ENCODE peak calls at places on chromosomes 7 and 10, in nine cellular contexts. One of them, this sample, is unnamed.

GRCh38 chr7:102273749-102274712 is 12.6 kb upstream of the SH2B2 start:
- DNase-seq in A549: peak
- DNase-seq in NCI-H345: no peak
- DNase-seq in GDM1: no peak
- DNase-seq in NCI-H2029: peak
- DNase-seq in Karpas-422: peak
- DNase-seq in activated CD4-positive, alpha-beta T cell treated with anti-CD3 and anti-CD28 coated beads for 48 hours: no peak
- DNase-seq in stimulated activated CD4-positive, alpha-beta T cell treated with anti-CD3 and anti-CD28 coated beads, TNF-alpha, amount 100 ng/mL, for 48 hours: no peak
- DNase-seq in H54: peak
- DNase-seq in this sample: peak

GRCh38 chr10:117537436-117537903 is 5.1 kb upstream of the EMX2 start:
- DNase-seq in GDM1: no peak
- DNase-seq in Karpas-422: peak
- DNase-seq in activated CD4-positive, alpha-beta T cell treated with anti-CD3 and anti-CD28 coated beads for 48 hours: no peak
- DNase-seq in NCI-H2029: no peak
- DNase-seq in stimulated activated CD4-positive, alpha-beta T cell treated with anti-CD3 and anti-CD28 coated beads, TNF-alpha, amount 100 ng/mL, for 48 hours: no peak
- DNase-seq in A549: peak
- DNase-seq in NCI-H345: no peak
- DNase-seq in H54: no peak
- DNase-seq in this sample: no peak

GRCh38 chr10:127338391-127339108 is 142.2 kb upstream of the INSYN2A start:
- DNase-seq in stimulated activated CD4-positive, alpha-beta T cell treated with anti-CD3 and anti-CD28 coated beads, TNF-alpha, amount 100 ng/mL, for 48 hours: no peak
- DNase-seq in A549: no peak
- DNase-seq in H54: no peak
- DNase-seq in Karpas-422: no peak
- DNase-seq in activated CD4-positive, alpha-beta T cell treated with anti-CD3 and anti-CD28 coated beads for 48 hours: no peak
- DNase-seq in NCI-H2029: no peak
- DNase-seq in GDM1: no peak
- DNase-seq in NCI-H345: no peak
- DNase-seq in this sample: no peak

GRCh38 chr7:46152671-46153070 is 231.6 kb upstream of the IGFBP3 start:
- DNase-seq in NCI-H345: no peak
- DNase-seq in A549: peak
- DNase-seq in activated CD4-positive, alpha-beta T cell treated with anti-CD3 and anti-CD28 coated beads for 48 hours: no peak
- DNase-seq in stimulated activated CD4-positive, alpha-beta T cell treated with anti-CD3 and anti-CD28 coated beads, TNF-alpha, amount 100 ng/mL, for 48 hours: no peak
- DNase-seq in H54: no peak
- DNase-seq in NCI-H2029: no peak
- DNase-seq in GDM1: no peak
- DNase-seq in Karpas-422: no peak
- DNase-seq in this sample: no peak

GRCh38 chr10:78458983-78459638 is 425.4 kb downstream of the RPS24 start:
- DNase-seq in H54: peak
- DNase-seq in activated CD4-positive, alpha-beta T cell treated with anti-CD3 and anti-CD28 coated beads for 48 hours: no peak
- DNase-seq in Karpas-422: no peak
- DNase-seq in stimulated activated CD4-positive, alpha-beta T cell treated with anti-CD3 and anti-CD28 coated beads, TNF-alpha, amount 100 ng/mL, for 48 hours: no peak
- DNase-seq in A549: peak
- DNase-seq in NCI-H345: peak
- DNase-seq in NCI-H2029: peak
- DNase-seq in GDM1: no peak
- DNase-seq in this sample: peak

GRCh38 chr7:45917658-45918057 is 3.4 kb downstream of the IGFBP3 start:
- DNase-seq in GDM1: peak
- DNase-seq in H54: peak
- DNase-seq in stimulated activated CD4-positive, alpha-beta T cell treated with anti-CD3 and anti-CD28 coated beads, TNF-alpha, amount 100 ng/mL, for 48 hours: peak
- DNase-seq in NCI-H345: peak
- DNase-seq in activated CD4-positive, alpha-beta T cell treated with anti-CD3 and anti-CD28 coated beads for 48 hours: peak
- DNase-seq in Karpas-422: peak
- DNase-seq in NCI-H2029: peak
- DNase-seq in A549: peak
- DNase-seq in this sample: no peak

GRCh38 chr7:1531263-1531978 is 919 bp downstream of the MAFK start:
- DNase-seq in H54: no peak
- DNase-seq in NCI-H2029: peak
- DNase-seq in A549: peak
- DNase-seq in stimulated activated CD4-positive, alpha-beta T cell treated with anti-CD3 and anti-CD28 coated beads, TNF-alpha, amount 100 ng/mL, for 48 hours: no peak
- DNase-seq in activated CD4-positive, alpha-beta T cell treated with anti-CD3 and anti-CD28 coated beads for 48 hours: peak
- DNase-seq in NCI-H345: no peak
- DNase-seq in GDM1: no peak
- DNase-seq in Karpas-422: peak
- DNase-seq in this sample: no peak

GRCh38 chr7:50513166-50513871 is 51.9 kb downstream of the DDC start:
- DNase-seq in stimulated activated CD4-positive, alpha-beta T cell treated with anti-CD3 and anti-CD28 coated beads, TNF-alpha, amount 100 ng/mL, for 48 hours: no peak
- DNase-seq in activated CD4-positive, alpha-beta T cell treated with anti-CD3 and anti-CD28 coated beads for 48 hours: no peak
- DNase-seq in A549: no peak
- DNase-seq in GDM1: no peak
- DNase-seq in H54: no peak
- DNase-seq in Karpas-422: no peak
- DNase-seq in NCI-H2029: no peak
- DNase-seq in NCI-H345: no peak
- DNase-seq in this sample: no peak

GRCh38 chr7:20647908-20648776 is 32.7 kb downstream of the ABCB5 start:
- DNase-seq in H54: peak
- DNase-seq in NCI-H2029: no peak
- DNase-seq in A549: peak
- DNase-seq in stimulated activated CD4-positive, alpha-beta T cell treated with anti-CD3 and anti-CD28 coated beads, TNF-alpha, amount 100 ng/mL, for 48 hours: no peak
- DNase-seq in NCI-H345: peak
- DNase-seq in Karpas-422: peak
- DNase-seq in GDM1: peak
- DNase-seq in activated CD4-positive, alpha-beta T cell treated with anti-CD3 and anti-CD28 coated beads for 48 hours: no peak
- DNase-seq in this sample: no peak

GRCh38 chr10:70258216-70258615 is 25.0 kb upstream of the PPA1 start:
- DNase-seq in stimulated activated CD4-positive, alpha-beta T cell treated with anti-CD3 and anti-CD28 coated beads, TNF-alpha, amount 100 ng/mL, for 48 hours: no peak
- DNase-seq in GDM1: no peak
- DNase-seq in NCI-H345: no peak
- DNase-seq in activated CD4-positive, alpha-beta T cell treated with anti-CD3 and anti-CD28 coated beads for 48 hours: no peak
- DNase-seq in NCI-H2029: no peak
- DNase-seq in A549: no peak
- DNase-seq in Karpas-422: no peak
- DNase-seq in H54: no peak
- DNase-seq in this sample: no peak

GRCh38 chr7:69903410-69903809 is 305.1 kb downstream of the AUTS2 start:
- DNase-seq in Karpas-422: no peak
- DNase-seq in NCI-H345: no peak
- DNase-seq in A549: no peak
- DNase-seq in NCI-H2029: no peak
- DNase-seq in H54: no peak
- DNase-seq in stimulated activated CD4-positive, alpha-beta T cell treated with anti-CD3 and anti-CD28 coated beads, TNF-alpha, amount 100 ng/mL, for 48 hours: no peak
- DNase-seq in GDM1: no peak
- DNase-seq in activated CD4-positive, alpha-beta T cell treated with anti-CD3 and anti-CD28 coated beads for 48 hours: no peak
- DNase-seq in this sample: no peak

GRCh38 chr10:100204370-100204769 is 18.5 kb upstream of the ERLIN1 start:
- DNase-seq in NCI-H345: no peak
- DNase-seq in stimulated activated CD4-positive, alpha-beta T cell treated with anti-CD3 and anti-CD28 coated beads, TNF-alpha, amount 100 ng/mL, for 48 hours: no peak
- DNase-seq in GDM1: no peak
- DNase-seq in NCI-H2029: no peak
- DNase-seq in activated CD4-positive, alpha-beta T cell treated with anti-CD3 and anti-CD28 coated beads for 48 hours: no peak
- DNase-seq in H54: no peak
- DNase-seq in Karpas-422: no peak
- DNase-seq in A549: no peak
- DNase-seq in this sample: no peak

GRCh38 chr7:112101083-112101846 is 104.9 kb downstream of the DOCK4 start:
- DNase-seq in H54: no peak
- DNase-seq in activated CD4-positive, alpha-beta T cell treated with anti-CD3 and anti-CD28 coated beads for 48 hours: no peak
- DNase-seq in GDM1: no peak
- DNase-seq in stimulated activated CD4-positive, alpha-beta T cell treated with anti-CD3 and anti-CD28 coated beads, TNF-alpha, amount 100 ng/mL, for 48 hours: no peak
- DNase-seq in Karpas-422: no peak
- DNase-seq in A549: no peak
- DNase-seq in NCI-H2029: no peak
- DNase-seq in NCI-H345: no peak
- DNase-seq in this sample: no peak

GRCh38 chr7:135697276-135698049 is 30.5 kb downstream of the SLC13A4 start:
- DNase-seq in A549: no peak
- DNase-seq in NCI-H345: no peak
- DNase-seq in GDM1: no peak
- DNase-seq in NCI-H2029: no peak
- DNase-seq in stimulated activated CD4-positive, alpha-beta T cell treated with anti-CD3 and anti-CD28 coated beads, TNF-alpha, amount 100 ng/mL, for 48 hours: no peak
- DNase-seq in Karpas-422: no peak
- DNase-seq in H54: no peak
- DNase-seq in activated CD4-positive, alpha-beta T cell treated with anti-CD3 and anti-CD28 coated beads for 48 hours: no peak
- DNase-seq in this sample: no peak

GRCh38 chr7:110386914-110387313 is 704.0 kb upstream of the LRRN3 start:
- DNase-seq in NCI-H345: no peak
- DNase-seq in Karpas-422: no peak
- DNase-seq in activated CD4-positive, alpha-beta T cell treated with anti-CD3 and anti-CD28 coated beads for 48 hours: no peak
- DNase-seq in GDM1: no peak
- DNase-seq in A549: peak
- DNase-seq in NCI-H2029: no peak
- DNase-seq in stimulated activated CD4-positive, alpha-beta T cell treated with anti-CD3 and anti-CD28 coated beads, TNF-alpha, amount 100 ng/mL, for 48 hours: no peak
- DNase-seq in H54: peak
- DNase-seq in this sample: peak

GRCh38 chr7:135420786-135421185 is 89.1 kb downstream of the CNOT4 start:
- DNase-seq in GDM1: no peak
- DNase-seq in NCI-H2029: no peak
- DNase-seq in A549: no peak
- DNase-seq in Karpas-422: no peak
- DNase-seq in H54: no peak
- DNase-seq in activated CD4-positive, alpha-beta T cell treated with anti-CD3 and anti-CD28 coated beads for 48 hours: no peak
- DNase-seq in NCI-H345: no peak
- DNase-seq in stimulated activated CD4-positive, alpha-beta T cell treated with anti-CD3 and anti-CD28 coated beads, TNF-alpha, amount 100 ng/mL, for 48 hours: no peak
- DNase-seq in this sample: no peak

GRCh38 chr7:132558815-132559214 is 17.5 kb downstream of the PLXNA4 start:
- DNase-seq in Karpas-422: no peak
- DNase-seq in NCI-H2029: no peak
- DNase-seq in NCI-H345: no peak
- DNase-seq in H54: no peak
- DNase-seq in activated CD4-positive, alpha-beta T cell treated with anti-CD3 and anti-CD28 coated beads for 48 hours: no peak
- DNase-seq in A549: no peak
- DNase-seq in GDM1: peak
- DNase-seq in stimulated activated CD4-positive, alpha-beta T cell treated with anti-CD3 and anti-CD28 coated beads, TNF-alpha, amount 100 ng/mL, for 48 hours: no peak
- DNase-seq in this sample: no peak

This sample was measured in kidney epithelial cell.